ENCODE peak calls at places on chromosomes 4 and X, in five cellular contexts. K is psoas muscle, E is cardiac fibroblast, D is WTC11, G is type B pancreatic cell. O is an unnamed sample.

GRCh38 chrX:95797344-95797743 is 887.3 kb upstream of the DIAPH2 start:
- DNase-seq in E (no peak), G (no peak), K (no peak), D (no peak), O (no peak)

GRCh38 chrX:16869393-16870094 is 618 bp downstream of the RBBP7 start:
- DNase-seq in D (peak; percentile 32), K (peak; percentile 50), G (peak; percentile 82), E (no peak), O (no peak)

GRCh38 chr4:187027231-187027760 is 303.6 kb upstream of the FAT1 start:
- DNase-seq in D (no peak), K (no peak), E (no peak), G (no peak), O (no peak)

GRCh38 chr4:7208509-7209451 is 16.4 kb downstream of the SORCS2 start:
- DNase-seq in D (no peak), K (no peak), E (no peak), G (no peak), O (no peak)

GRCh38 chr4:113987382-113987930 is 8.0 kb upstream of the ARSJ start:
- DNase-seq in K (no peak), E (no peak), G (no peak), D (no peak), O (no peak)

GRCh38 chrX:137044893-137045292 is 11.1 kb upstream of the GPR101 start:
- DNase-seq in E (no peak), G (no peak), D (no peak), K (no peak), O (no peak)

GRCh38 chr4:141647982-141648381 is 11.6 kb downstream of the IL15 start:
- DNase-seq in K (no peak), G (no peak), E (no peak), D (no peak), O (no peak)

GRCh38 chr4:75514949-75515612 is 808 bp downstream of the THAP6 start:
- DNase-seq in D (no peak), K (no peak), E (no peak), G (no peak), O (peak; percentile 2)

GRCh38 chrX:7194606-7195005 is 46.7 kb upstream of the PUDP start:
- DNase-seq in K (no peak), D (no peak), E (no peak), G (no peak), O (no peak)

GRCh38 chr4:84159767-84160166 is 339.3 kb downstream of the NKX6-1 start:
- DNase-seq in K (no peak), E (no peak), G (no peak), D (peak; percentile 67), O (peak; percentile 5)
- TF ChIP-seq CTCF in K (no peak), E (no peak), G (peak; percentile 66), D (no peak), O (peak; percentile 3)

GRCh38 chr4:189049682-189050081 is 891.0 kb upstream of the FRG1 start:
- DNase-seq in D (no peak), E (no peak), G (no peak), K (no peak), O (no peak)
- TF ChIP-seq CTCF in D (no peak), E (no peak), G (no peak), K (no peak), O (no peak)

DNA sequence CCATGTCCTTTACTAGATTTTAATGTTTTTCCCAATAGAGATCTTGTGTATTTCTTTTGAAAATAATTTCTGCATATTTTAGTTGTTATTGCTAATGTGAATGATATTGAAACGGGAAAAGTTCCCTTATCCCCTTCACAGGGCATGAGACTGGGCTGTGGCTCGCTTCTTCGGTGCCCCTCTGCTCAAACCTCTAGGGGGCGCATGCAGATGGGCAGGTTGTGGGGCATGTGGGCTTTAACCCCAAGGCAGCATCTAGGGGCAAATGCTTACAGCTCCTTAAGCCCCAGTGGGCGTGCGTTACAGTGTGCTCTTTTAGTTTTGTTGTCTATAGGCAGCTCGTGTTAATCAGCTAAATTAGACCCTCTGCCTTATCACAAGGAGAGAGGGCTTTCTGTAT is 194.7 kb downstream of the OPHN1 start:
- DNase-seq in G (no peak), E (no peak), K (no peak), D (peak; percentile 51), O (no peak)
- TF ChIP-seq CTCF in G (peak; percentile 45), E (peak; percentile 47), K (peak; percentile 10), D (peak; percentile 39), O (peak; percentile 46)

GRCh38 chrX:111360839-111361238 is 51.2 kb downstream of the DCX start:
- DNase-seq in D (peak; percentile 14), K (no peak), G (no peak), E (no peak), O (no peak)
- TF ChIP-seq CTCF in D (no peak), K (no peak), G (peak; percentile 64), E (no peak), O (no peak)

GRCh38 chr4:38184404-38184803 is 224.2 kb downstream of the PTTG2 start:
- DNase-seq in D (no peak), G (no peak), E (no peak), K (no peak), O (no peak)
- TF ChIP-seq CTCF in D (no peak), G (peak; percentile 38), E (peak; percentile 43), K (no peak), O (peak; percentile 39)

DNA sequence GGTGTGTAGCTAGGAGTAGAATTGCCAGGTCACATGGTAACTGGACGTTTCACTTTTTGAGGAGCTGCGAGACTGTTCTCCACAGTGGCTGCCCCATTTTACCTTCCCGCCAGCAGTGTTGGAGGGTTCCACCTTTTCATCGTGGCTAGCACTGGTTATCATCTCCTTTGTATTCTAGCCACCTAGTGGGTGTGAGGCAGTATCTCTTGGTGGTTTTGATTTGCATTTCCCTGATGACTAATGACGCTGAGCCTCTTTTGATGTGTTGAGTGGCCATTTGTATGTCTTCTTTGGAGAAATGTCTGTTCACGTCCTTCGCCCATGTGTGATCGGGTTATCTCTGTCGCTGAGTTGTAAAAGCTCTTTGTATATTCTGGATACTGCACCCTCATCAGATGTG is 10.6 kb downstream of the ABCD1 start:
- DNase-seq in G (no peak), K (no peak), D (no peak), E (no peak), O (no peak)
- TF ChIP-seq CTCF in G (peak; percentile 40), K (no peak), D (no peak), E (no peak), O (no peak)

GRCh38 chr4:123096038-123096437 is 173.6 kb upstream of the NUDT6 start:
- DNase-seq in E (peak; percentile 57), G (no peak), K (no peak), D (no peak), O (no peak)
- TF ChIP-seq CTCF in E (peak; percentile 45), G (peak; percentile 64), K (no peak), D (peak; percentile 50), O (no peak)

GRCh38 chr4:153170407-153170806 is 33.8 kb upstream of the TRIM2 start:
- DNase-seq in G (no peak), D (no peak), K (no peak), E (no peak), O (no peak)
- TF ChIP-seq CTCF in G (no peak), D (no peak), K (no peak), E (no peak), O (no peak)

GRCh38 chrX:73852022-73852421 is 289.0 kb downstream of the CHIC1 start:
- DNase-seq in G (no peak), D (no peak), K (no peak), E (no peak), O (no peak)

GRCh38 chrX:73851014-73852009 is 288.3 kb downstream of the CHIC1 start:
- DNase-seq in K (peak; percentile 85), D (no peak), G (no peak), E (no peak), O (peak; percentile 95)

GRCh38 chrX:73849054-73849453 is 286.1 kb downstream of the CHIC1 start:
- DNase-seq in E (no peak), K (no peak), D (no peak), G (no peak), O (no peak)

GRCh38 chrX:73847991-73848390 is 285.0 kb downstream of the CHIC1 start:
- DNase-seq in D (no peak), G (no peak), E (no peak), K (no peak), O (no peak)

DNA sequence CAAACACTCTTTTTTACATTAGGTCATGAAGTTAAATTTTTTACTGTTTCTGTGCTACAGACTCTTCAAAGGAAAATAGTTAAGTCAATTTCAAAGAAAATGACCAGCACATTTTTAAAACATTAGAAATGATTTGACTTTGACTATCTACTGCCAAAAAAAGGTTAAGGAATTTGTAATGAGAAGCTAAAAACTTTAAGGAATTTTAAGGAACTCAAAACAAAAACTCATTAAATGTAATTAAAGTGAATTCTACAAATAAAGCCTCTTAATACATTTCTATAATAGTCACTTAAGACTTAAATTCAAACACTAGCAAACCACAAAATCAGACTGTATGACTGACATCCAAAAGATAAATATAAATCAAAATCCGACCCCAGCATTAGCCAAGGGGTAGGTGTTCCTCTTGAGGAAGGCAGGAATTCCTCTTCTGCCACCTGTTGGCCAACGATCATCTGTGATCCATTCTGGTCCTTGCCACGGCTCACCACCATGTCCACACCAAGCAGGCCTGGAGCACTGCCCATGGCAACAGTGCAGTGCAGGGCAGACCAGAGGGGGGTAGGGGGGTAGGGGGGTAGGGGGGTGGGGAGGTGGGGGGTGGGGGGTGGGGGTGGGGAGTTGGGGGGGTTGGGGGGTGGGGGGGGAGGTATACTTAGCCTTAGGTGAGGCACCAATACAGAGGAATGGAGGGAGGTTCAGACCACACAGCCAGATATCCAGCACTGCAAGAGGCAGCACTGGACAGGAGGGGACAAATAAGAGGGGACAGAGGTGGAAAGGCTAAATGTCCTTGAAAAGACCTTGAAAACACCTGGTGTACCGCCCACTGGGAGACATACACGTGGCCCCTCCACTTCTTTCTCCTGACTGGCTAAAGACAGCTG is 287.4 kb downstream of the CHIC1 start:
- DNase-seq in G (no peak), D (peak; percentile 29), E (peak; percentile 51), K (peak; percentile 55), O (peak; percentile 42)
- TF ChIP-seq CTCF in G (peak; percentile 52), D (no peak), E (peak; percentile 30), K (no peak), O (peak; percentile 37)

O was measured in fibroblast of mammary gland.